ENCODE peak calls at places on chromosomes 6 and 20, in four cellular contexts. V, D, W and Z are unnamed samples.

GRCh38 chr6:153503810-153504209 is 372.7 kb upstream of the RGS17 start:
- DNase-seq in W (no peak), V (no peak), D (no peak), Z (peak)

GRCh38 chr20:41960166-41960565 is 342.0 kb upstream of the CHD6 start:
- DNase-seq in W (no peak), D (no peak), V (no peak), Z (no peak)

GRCh38 chr6:90192857-90193256 is 103.8 kb downstream of the BACH2 start:
- DNase-seq in V (no peak), D (no peak), W (no peak), Z (no peak)

GRCh38 chr6:50047026-50047425 is 2.7 kb downstream of the DEFB112 start:
- DNase-seq in W (no peak), D (no peak), V (no peak), Z (no peak)

GRCh38 chr6:158109744-158110143 is 58.3 kb downstream of the SERAC1 start:
- DNase-seq in W (no peak), V (no peak), D (no peak), Z (no peak)

GRCh38 chr20:3276400-3277015 is 37.5 kb upstream of the SLC4A11 start:
- DNase-seq in D (no peak), V (peak), W (peak), Z (peak)

GRCh38 chr20:32501709-32502108 is 83.4 kb downstream of the NOL4L start:
- DNase-seq in D (no peak), W (no peak), V (no peak), Z (no peak)

GRCh38 chr6:34189806-34190503 is 44.1 kb upstream of the GRM4 start:
- DNase-seq in W (no peak), D (no peak), V (no peak), Z (no peak)

GRCh38 chr6:36330366-36330765 is 6.3 kb downstream of the BNIP5 start:
- DNase-seq in V (no peak), W (no peak), D (no peak), Z (no peak)

GRCh38 chr6:70547313-70547712 is 19.4 kb upstream of the SDHAF4 start:
- DNase-seq in V (no peak), W (no peak), D (no peak), Z (peak)